ENCODE peak calls at places on chromosomes 16 and 17, in five cellular contexts. M is naive thymus-derived CD4-positive, alpha-beta T cell; F is CD8-positive, alpha-beta T cell; H is left ventricle myocardium inferior; A is DND-41. T is an unnamed sample.
A peak's percentile ranks its signal among the peaks of the same experiment; 100 is the strongest.

GRCh38 chr17:21278304-21279197 is 6.0 kb upstream of the MAP2K3 start:
- DNase-seq in F (peak; percentile 37), A (peak; percentile 70), H (peak; percentile 20), M (no peak), T (no peak)

GRCh38 chr16:10511829-10512228 is 68.6 kb downstream of the EMP2 start:
- DNase-seq in H (no peak), M (no peak), A (no peak), F (no peak), T (no peak)

GRCh38 chr17:73592531-73592961 is 51.7 kb downstream of the SDK2 start:
- DNase-seq in M (no peak), H (no peak), F (no peak), A (peak; percentile 26), T (no peak)

GRCh38 chr17:40496634-40497420 is 4.6 kb downstream of the TNS4 start:
- DNase-seq in H (no peak), A (no peak), F (no peak), M (no peak), T (no peak)

GRCh38 chr17:3966720-3967363 is 2.6 kb upstream of the ATP2A3 start:
- DNase-seq in H (no peak), A (no peak), M (no peak), F (no peak), T (no peak)

GRCh38 chr17:50047488-50048126 is 8.3 kb upstream of the ITGA3 start:
- DNase-seq in H (no peak), M (no peak), A (no peak), F (no peak), T (no peak)

GRCh38 chr17:2262146-2262587 is 41.4 kb downstream of the SMG6 start:
- DNase-seq in F (no peak), A (no peak), H (no peak), M (no peak), T (no peak)

GRCh38 chr16:23249830-23250229 is 52.3 kb upstream of the SCNN1B start:
- DNase-seq in A (no peak), F (no peak), M (no peak), H (no peak), T (no peak)

GRCh38 chr16:15502041-15502725 is 67.8 kb downstream of the BMERB1 start:
- DNase-seq in M (no peak), F (no peak), A (no peak), H (no peak), T (no peak)

GRCh38 chr17:58325976-58326468 is 2.6 kb downstream of the TSPOAP1 start:
- DNase-seq in H (no peak), M (no peak), F (no peak), A (peak; percentile 39), T (peak; percentile 74)

GRCh38 chr16:66979011-66979717 is 9.2 kb upstream of the CES4A start:
- DNase-seq in H (peak; percentile 48), M (no peak), A (no peak), F (no peak), T (no peak)

GRCh38 chr16:1154291-1154886 is 1.5 kb downstream of the CACNA1H start:
- DNase-seq in H (no peak), A (no peak), F (no peak), M (no peak), T (no peak)

GRCh38 chr16:3999890-4000325 is 116.3 kb downstream of the ADCY9 start:
- DNase-seq in A (no peak), F (no peak), M (no peak), H (no peak), T (no peak)

GRCh38 chr16:27924411-27925118 is 138.9 kb downstream of the GSG1L start:
- DNase-seq in F (no peak), H (no peak), M (no peak), A (no peak), T (no peak)

GRCh38 chr17:28684963-28685362 is 23.0 kb downstream of the SUPT6H start:
- DNase-seq in H (no peak), F (no peak), A (no peak), M (no peak), T (no peak)

GRCh38 chr16:78608305-78608776 is 508.9 kb downstream of the WWOX start:
- DNase-seq in F (no peak), M (no peak), A (no peak), H (no peak), T (no peak)
- H3K4me3 ChIP-seq in F (no peak overlapping the region), M (no peak overlapping the region), A (no peak overlapping the region), H (peak overlapping the region; percentile 49), T (no peak overlapping the region)

DNA sequence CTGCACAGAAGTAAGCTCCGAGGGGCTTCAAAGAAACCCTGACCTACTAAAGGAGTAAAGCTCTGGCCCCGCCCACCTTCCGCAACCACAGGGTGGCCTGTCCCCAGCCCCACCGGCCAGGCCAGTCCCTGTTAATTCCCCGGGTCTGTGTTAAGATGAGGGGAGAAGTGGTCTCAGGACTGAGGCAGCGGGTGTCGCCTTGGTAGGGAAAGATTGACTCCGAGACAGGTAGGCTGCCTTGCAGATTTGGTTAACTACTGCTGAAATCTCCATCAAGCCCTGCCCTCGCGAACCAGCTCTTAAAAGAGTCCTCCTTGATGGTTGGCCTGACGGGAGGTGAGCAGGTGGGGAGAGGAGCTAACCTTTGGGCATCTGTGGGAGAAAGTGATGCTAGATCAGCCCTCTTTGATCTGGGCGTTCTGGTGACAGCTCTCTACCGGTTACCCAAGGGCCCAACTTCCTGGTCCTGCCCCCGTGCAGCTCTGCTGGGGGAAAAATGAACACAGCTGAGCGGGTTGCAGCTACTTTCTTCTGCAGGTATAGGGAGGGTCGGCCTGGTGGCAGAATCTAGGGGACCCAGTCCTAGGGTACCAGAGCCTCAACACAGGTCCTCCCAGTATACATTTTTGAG is 2.8 kb downstream of the SHISA9 start:
- DNase-seq in F (no peak), H (no peak), M (no peak), A (no peak), T (no peak)
- H3K4me3 ChIP-seq in F (no peak overlapping the region), H (peak overlapping the region; percentile 52), M (no peak overlapping the region), A (no peak overlapping the region), T (no peak overlapping the region)

DNA sequence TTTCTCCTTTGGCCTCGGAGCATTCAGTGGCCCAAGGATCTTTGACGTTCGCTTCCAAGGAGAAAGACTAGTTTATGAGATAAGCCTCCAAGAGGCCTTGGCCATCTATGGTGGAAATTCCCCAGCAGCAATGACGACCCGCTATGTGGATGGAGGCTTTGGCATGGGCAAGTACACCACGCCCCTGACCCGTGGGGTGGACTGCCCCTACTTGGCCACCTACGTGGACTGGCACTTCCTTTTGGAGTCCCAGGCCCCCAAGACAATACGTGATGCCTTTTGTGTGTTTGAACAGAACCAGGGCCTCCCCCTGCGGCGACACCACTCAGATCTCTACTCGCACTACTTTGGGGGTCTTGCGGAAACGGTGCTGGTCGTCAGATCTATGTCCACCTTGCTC is 1.4 kb downstream of the AOC3 start:
- DNase-seq in A (no peak), M (no peak), F (no peak), H (no peak), T (no peak)
- H3K4me3 ChIP-seq in A (no peak overlapping the region), M (no peak overlapping the region), F (no peak overlapping the region), H (peak overlapping the region; percentile 56), T (no peak overlapping the region)

GRCh38 chr17:80224098-80224497 is 3.9 kb downstream of the SLC26A11 start:
- DNase-seq in M (no peak), H (no peak), A (no peak), F (no peak), T (no peak)

GRCh38 chr17:80221401-80221800 is 1.2 kb downstream of the SLC26A11 start:
- DNase-seq in M (no peak), F (no peak), A (no peak), H (no peak), T (no peak)

GRCh38 chr17:80224683-80225082 is 4.5 kb downstream of the SLC26A11 start:
- DNase-seq in M (no peak), A (no peak), F (no peak), H (no peak), T (no peak)

GRCh38 chr17:80222376-80223141 is 2.3 kb downstream of the SLC26A11 start:
- DNase-seq in M (no peak), A (no peak), F (no peak), H (no peak), T (no peak)

DNA sequence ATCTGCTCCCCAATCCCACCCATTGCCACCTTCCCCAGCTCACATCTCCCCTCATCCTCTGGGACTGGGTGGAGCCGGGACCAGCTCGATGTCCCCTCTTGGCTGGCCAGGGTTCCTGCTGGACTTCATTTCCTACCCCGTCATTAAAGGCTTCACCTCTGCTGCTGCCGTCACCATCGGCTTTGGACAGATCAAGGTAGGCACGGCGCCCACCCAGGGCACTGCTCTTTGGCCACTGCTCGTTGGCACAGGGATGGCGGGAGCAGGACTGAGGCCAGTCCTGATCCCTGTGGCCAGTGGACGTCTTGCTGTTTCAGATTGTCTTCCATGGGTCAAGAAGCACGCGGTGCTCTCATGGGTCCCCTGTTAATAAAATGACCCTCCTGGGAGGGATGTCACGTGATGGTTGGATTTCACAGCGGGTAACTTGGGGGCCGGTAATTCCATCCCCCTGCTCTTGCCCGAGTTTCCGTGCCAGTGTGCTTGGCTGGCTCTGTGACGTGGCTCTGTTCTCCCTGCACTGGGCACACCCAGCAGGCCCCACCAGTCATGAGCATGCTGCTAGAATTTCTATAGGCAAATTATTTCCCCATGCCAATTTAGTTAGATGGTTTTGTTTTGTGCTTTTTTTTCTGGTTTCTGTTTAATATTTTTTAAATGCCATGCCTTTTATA is 3.1 kb downstream of the SLC26A11 start:
- DNase-seq in F (no peak), A (no peak), M (no peak), H (no peak), T (no peak)
- H3K4me3 ChIP-seq in F (no peak overlapping the region), A (no peak overlapping the region), M (no peak overlapping the region), H (no peak overlapping the region), T (no peak overlapping the region)

GRCh38 chr16:14014284-14014625 is 56.9 kb upstream of the MRTFB start:
- DNase-seq in M (no peak), F (no peak), H (no peak), A (no peak), T (no peak)

GRCh38 chr16:14015017-14015416 is 56.1 kb upstream of the MRTFB start:
- DNase-seq in A (no peak), H (no peak), M (no peak), F (no peak), T (no peak)

GRCh38 chr16:14015461-14015860 is 55.7 kb upstream of the MRTFB start:
- DNase-seq in A (no peak), H (no peak), F (no peak), M (no peak), T (no peak)

GRCh38 chr16:14013145-14013570 is 58.0 kb upstream of the MRTFB start:
- DNase-seq in F (no peak), H (no peak), M (no peak), A (no peak), T (no peak)

GRCh38 chr16:14013571-14014283 is 57.4 kb upstream of the MRTFB start:
- DNase-seq in F (no peak), M (no peak), H (no peak), A (no peak), T (no peak)
- H3K4me3 ChIP-seq in F (no peak overlapping the region), M (no peak overlapping the region), H (peak overlapping the region; percentile 1), A (no peak overlapping the region), T (no peak overlapping the region)

DNA sequence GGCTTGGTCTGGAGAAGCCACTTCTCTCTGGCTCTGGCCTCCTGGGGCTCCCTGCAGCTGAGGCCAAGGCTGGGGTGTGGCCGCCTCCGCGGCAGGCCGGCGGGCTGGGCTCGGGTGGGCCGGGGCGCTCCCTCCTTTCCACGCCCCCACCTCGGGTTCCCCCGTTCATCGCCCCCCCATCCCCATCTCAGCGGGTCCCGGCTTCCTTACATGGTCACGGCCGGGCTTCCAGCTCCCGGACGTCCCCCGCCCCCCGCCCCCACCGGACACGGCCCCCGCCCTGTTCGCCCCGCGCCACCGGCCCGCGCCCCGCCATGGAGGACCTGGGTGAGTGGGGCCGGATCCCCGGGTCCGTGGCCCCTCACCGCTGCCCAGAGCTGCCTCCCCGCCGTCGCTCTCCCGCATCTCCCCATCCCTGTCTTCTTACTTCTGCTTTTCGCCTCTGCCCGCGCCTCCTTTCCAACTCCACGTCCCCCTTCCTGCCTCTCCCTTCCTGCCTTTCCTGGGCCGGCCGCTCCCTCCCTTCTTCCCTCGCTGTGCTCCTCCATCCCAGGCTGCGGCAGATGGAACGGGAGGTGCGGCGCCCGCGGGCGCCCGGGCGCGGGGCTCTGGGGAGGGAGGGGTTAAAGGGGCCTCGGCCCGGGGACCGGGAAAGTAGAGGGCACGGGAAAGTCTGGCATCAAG is at the start of gene TGFB1I1:
- DNase-seq in F (no peak), A (no peak), M (no peak), H (peak; percentile 80), T (no peak)
- H3K4me3 ChIP-seq in F (peak within 1 kb of the TSS; percentile 39), A (no peak within 1 kb of the TSS), M (no peak within 1 kb of the TSS), H (peak within 1 kb of the TSS; percentile 80), T (peak within 1 kb of the TSS; percentile 10)

T was measured in GM06990.